ENCODE peak calls at places on chromosomes 4 and X, in five cellular contexts. One of them, this sample, is unnamed.

GRCh38 chr4:74531952-74532794 is 87.2 kb downstream of the AREG start:
- DNase-seq in mammary epithelial cell: peak
- DNase-seq in smooth muscle cell of the brain vasculature: peak
- DNase-seq in AML-193: peak
- DNase-seq in NCI-H1436: peak
- DNase-seq in this sample: peak

GRCh38 chr4:82948647-82949204 is 48.2 kb downstream of the THAP9 start:
- DNase-seq in mammary epithelial cell: no peak
- DNase-seq in smooth muscle cell of the brain vasculature: peak
- DNase-seq in AML-193: no peak
- DNase-seq in NCI-H1436: no peak
- DNase-seq in this sample: no peak

GRCh38 chrX:132041016-132041415 is 17.9 kb downstream of the STK26 start:
- DNase-seq in mammary epithelial cell: peak
- DNase-seq in smooth muscle cell of the brain vasculature: no peak
- DNase-seq in AML-193: no peak
- DNase-seq in NCI-H1436: no peak
- DNase-seq in this sample: no peak

GRCh38 chr4:155526452-155527169 is 140.0 kb upstream of the GUCY1A1 start:
- DNase-seq in mammary epithelial cell: no peak
- DNase-seq in smooth muscle cell of the brain vasculature: no peak
- DNase-seq in AML-193: no peak
- DNase-seq in NCI-H1436: no peak
- DNase-seq in this sample: no peak

GRCh38 chr4:150609131-150609530 is 27.2 kb downstream of the MAB21L2 start:
- DNase-seq in mammary epithelial cell: peak
- DNase-seq in smooth muscle cell of the brain vasculature: no peak
- DNase-seq in AML-193: no peak
- DNase-seq in NCI-H1436: no peak
- DNase-seq in this sample: no peak

GRCh38 chr4:26067035-26067434 is 153.0 kb downstream of the SMIM20 start:
- DNase-seq in mammary epithelial cell: no peak
- DNase-seq in smooth muscle cell of the brain vasculature: no peak
- DNase-seq in AML-193: no peak
- DNase-seq in NCI-H1436: peak
- DNase-seq in this sample: no peak

GRCh38 chr4:43457866-43458265 is 565.4 kb downstream of the GRXCR1 start:
- DNase-seq in mammary epithelial cell: peak
- DNase-seq in smooth muscle cell of the brain vasculature: no peak
- DNase-seq in AML-193: no peak
- DNase-seq in NCI-H1436: no peak
- DNase-seq in this sample: no peak

GRCh38 chrX:63350551-63350950 is 581 bp downstream of the SPIN4 start:
- DNase-seq in mammary epithelial cell: peak
- DNase-seq in smooth muscle cell of the brain vasculature: no peak
- DNase-seq in AML-193: no peak
- DNase-seq in NCI-H1436: peak
- DNase-seq in this sample: no peak

GRCh38 chr4:31021008-31021407 is 300.8 kb downstream of the PCDH7 start:
- DNase-seq in mammary epithelial cell: no peak
- DNase-seq in smooth muscle cell of the brain vasculature: no peak
- DNase-seq in AML-193: no peak
- DNase-seq in NCI-H1436: peak
- DNase-seq in this sample: no peak

GRCh38 chrX:19628006-19628575 is 112.8 kb upstream of the MAP3K15 start:
- DNase-seq in mammary epithelial cell: no peak
- DNase-seq in smooth muscle cell of the brain vasculature: no peak
- DNase-seq in AML-193: no peak
- DNase-seq in NCI-H1436: no peak
- DNase-seq in this sample: no peak

GRCh38 chrX:42384956-42385355 is 393.0 kb downstream of the PPP1R2C start:
- DNase-seq in mammary epithelial cell: peak
- DNase-seq in smooth muscle cell of the brain vasculature: no peak
- DNase-seq in AML-193: no peak
- DNase-seq in NCI-H1436: no peak
- DNase-seq in this sample: no peak

GRCh38 chr4:26207631-26208030 is 113.2 kb upstream of the RBPJ start:
- DNase-seq in mammary epithelial cell: peak
- DNase-seq in smooth muscle cell of the brain vasculature: no peak
- DNase-seq in AML-193: no peak
- DNase-seq in NCI-H1436: no peak
- DNase-seq in this sample: no peak